ENCODE peak calls at places on chromosome 7, in four cellular contexts. F is SK-N-SH, V is HepG2, E is H1. O is an unnamed sample.

GRCh38 chr7:30088362-30088761 is 46.4 kb upstream of the MTURN start:
- DNase-seq in F (no peak), V (no peak), E (no peak), O (no peak)

GRCh38 chr7:30596721-30597120 is 2.0 kb downstream of the GARS1 start:
- DNase-seq in F (no peak), V (no peak), E (no peak), O (no peak)

GRCh38 chr7:12861070-12861469 is 173.6 kb downstream of the ARL4A start:
- DNase-seq in F (no peak), V (no peak), E (no peak), O (no peak)

GRCh38 chr7:13839063-13839462 is 150.4 kb downstream of the ETV1 start:
- DNase-seq in F (no peak), V (no peak), E (no peak), O (no peak)

GRCh38 chr7:2637505-2638223 is 5.9 kb downstream of the TTYH3 start:
- DNase-seq in F (peak; percentile 62), V (peak; percentile 40), E (no peak), O (no peak)

GRCh38 chr7:26360606-26361005 is 68.9 kb downstream of the SNX10 start:
- DNase-seq in F (no peak), V (no peak), E (no peak), O (no peak)

GRCh38 chr7:55774327-55775050 is 88.1 kb downstream of the SEPTIN14 start:
- DNase-seq in F (peak; percentile 33), V (no peak), E (no peak), O (no peak)

GRCh38 chr7:51187941-51188340 is 128.7 kb downstream of the COBL start:
- DNase-seq in F (peak; percentile 34), V (no peak), E (peak; percentile 50), O (peak; percentile 70)

GRCh38 chr7:23419845-23420244 is 50.4 kb downstream of the IGF2BP3 start:
- DNase-seq in F (no peak), V (no peak), E (no peak), O (no peak)

GRCh38 chr7:20121404-20121803 is 95.8 kb downstream of the MACC1 start:
- DNase-seq in F (no peak), V (no peak), E (no peak), O (no peak)

GRCh38 chr7:121994625-121995410 is 121.9 kb downstream of the PTPRZ1 start:
- DNase-seq in F (peak; percentile 56), V (peak; percentile 70), E (peak; percentile 29), O (peak; percentile 61)

GRCh38 chr7:149824748-149825566 is 13.2 kb upstream of the ZNF862 start:
- DNase-seq in F (peak; percentile 36), V (no peak), E (no peak), O (no peak)

GRCh38 chr7:111734955-111735660 is 172.8 kb upstream of the IMMP2L start:
- DNase-seq in F (no peak), V (no peak), E (no peak), O (no peak)

GRCh38 chr7:151837285-151838042 is 39.5 kb downstream of the PRKAG2 start:
- DNase-seq in F (no peak), V (no peak), E (no peak), O (no peak)

GRCh38 chr7:132857031-132857430 is 224.9 kb downstream of the CHCHD3 start:
- DNase-seq in F (no peak), V (no peak), E (no peak), O (no peak)

GRCh38 chr7:47783456-47784240 is 164.6 kb downstream of the PKD1L1 start:
- DNase-seq in F (no peak), V (peak; percentile 61), E (no peak), O (no peak)

GRCh38 chr7:150949564-150949963 is 28.6 kb downstream of the KCNH2 start:
- DNase-seq in F (peak; percentile 88), V (no peak), E (no peak), O (no peak)

GRCh38 chr7:68401313-68401712 is 1197.0 kb upstream of the AUTS2 start:
- DNase-seq in F (no peak), V (no peak), E (no peak), O (no peak)

GRCh38 chr7:36261019-36261754 is 108.1 kb downstream of the EEPD1 start:
- DNase-seq in F (no peak), V (no peak), E (no peak), O (no peak)

GRCh38 chr7:80552304-80552703 is 40.4 kb upstream of the GNAT3 start:
- DNase-seq in F (no peak), V (no peak), E (no peak), O (no peak)

GRCh38 chr7:41161188-41161587 is 541.7 kb downstream of the INHBA start:
- DNase-seq in F (no peak), V (no peak), E (no peak), O (no peak)

GRCh38 chr7:116805100-116805544 is 57.3 kb upstream of the CAPZA2 start:
- DNase-seq in F (peak; percentile 23), V (peak; percentile 70), E (no peak), O (no peak)

GRCh38 chr7:32179567-32179966 is 109.4 kb upstream of the PDE1C start:
- DNase-seq in F (no peak), V (no peak), E (no peak), O (no peak)

GRCh38 chr7:513521-514166 is 6.0 kb downstream of the PDGFA start:
- DNase-seq in F (no peak), V (no peak), E (no peak), O (no peak)

GRCh38 chr7:1964913-1965578 is 267.7 kb downstream of the MAD1L1 start:
- DNase-seq in F (no peak), V (no peak), E (no peak), O (no peak)

GRCh38 chr7:43141091-43141490 is 28.6 kb downstream of the HECW1 start:
- DNase-seq in F (no peak), V (no peak), E (peak; percentile 68), O (no peak)

GRCh38 chr7:138849701-138850100 is 51.7 kb upstream of the ATP6V0A4 start:
- DNase-seq in F (no peak), V (no peak), E (no peak), O (no peak)

GRCh38 chr7:55427279-55427788 is 62.2 kb downstream of the LANCL2 start:
- DNase-seq in F (no peak), V (no peak), E (no peak), O (no peak)

GRCh38 chr7:138074540-138074939 is 1.7 kb upstream of the AKR1D1 start:
- DNase-seq in F (no peak), V (no peak), E (no peak), O (no peak)

GRCh38 chr7:19772858-19773337 is 519 bp downstream of the TMEM196 start:
- DNase-seq in F (peak; percentile 17), V (no peak), E (peak; percentile 33), O (peak; percentile 64)

GRCh38 chr7:27180431-27181175 is 4.4 kb downstream of the HOXA11 start:
- DNase-seq in F (no peak), V (no peak), E (no peak), O (no peak)

GRCh38 chr7:116395125-116395791 is 104.3 kb upstream of the CAV2 start:
- DNase-seq in F (no peak), V (no peak), E (peak; percentile 23), O (no peak)

GRCh38 chr7:99193527-99194214 is 14.2 kb downstream of the KPNA7 start:
- DNase-seq in F (no peak), V (no peak), E (no peak), O (no peak)

DNA sequence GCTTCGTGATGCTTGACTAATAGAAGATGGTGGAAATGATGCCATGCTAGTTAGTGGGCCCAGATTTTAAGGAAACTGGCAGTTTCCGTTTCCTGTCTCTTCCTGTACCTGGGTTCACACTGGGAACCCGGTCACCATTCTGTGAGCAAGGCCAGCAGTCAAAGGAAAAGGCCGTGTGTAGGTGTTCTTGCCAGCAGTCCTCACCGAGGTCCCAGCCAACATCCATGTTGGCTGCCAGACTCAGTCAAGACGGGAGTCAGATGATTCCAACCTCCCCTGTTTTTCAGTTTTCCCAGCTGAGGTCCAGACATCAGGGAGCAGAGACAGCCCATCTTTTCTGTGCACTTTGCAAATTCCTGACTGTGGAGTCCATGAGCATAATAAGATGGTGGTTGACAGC is 15.2 kb upstream of the PILRB start:
- DNase-seq in F (no peak), V (no peak), E (no peak), O (no peak)
- H3K4me1 ChIP-seq in F (peaks cover 7% of the 10 kb centered on the region), V (peaks cover 16% of the 10 kb centered on the region), E (no peaks in the 10 kb centered on the region), O (peaks cover 2% of the 10 kb centered on the region)

GRCh38 chr7:73850212-73850611 is 7.9 kb upstream of the METTL27 start:
- DNase-seq in F (no peak), V (no peak), E (no peak), O (no peak)

GRCh38 chr7:73852500-73852899 is 8.5 kb upstream of the TMEM270 start:
- DNase-seq in F (no peak), V (no peak), E (no peak), O (no peak)

GRCh38 chr7:73850781-73851207 is 8.5 kb upstream of the METTL27 start:
- DNase-seq in F (no peak), V (no peak), E (no peak), O (no peak)

GRCh38 chr7:73847941-73848723 is 5.8 kb upstream of the METTL27 start:
- DNase-seq in F (no peak), V (no peak), E (no peak), O (no peak)

GRCh38 chr7:73851410-73852338 is 9.3 kb upstream of the TMEM270 start:
- DNase-seq in F (no peak), V (peak; percentile 52), E (no peak), O (no peak)
- H3K4me3 ChIP-seq in F (peak overlapping the region; percentile 17), V (no peak overlapping the region), E (no peak overlapping the region), O (no peak overlapping the region)

DNA sequence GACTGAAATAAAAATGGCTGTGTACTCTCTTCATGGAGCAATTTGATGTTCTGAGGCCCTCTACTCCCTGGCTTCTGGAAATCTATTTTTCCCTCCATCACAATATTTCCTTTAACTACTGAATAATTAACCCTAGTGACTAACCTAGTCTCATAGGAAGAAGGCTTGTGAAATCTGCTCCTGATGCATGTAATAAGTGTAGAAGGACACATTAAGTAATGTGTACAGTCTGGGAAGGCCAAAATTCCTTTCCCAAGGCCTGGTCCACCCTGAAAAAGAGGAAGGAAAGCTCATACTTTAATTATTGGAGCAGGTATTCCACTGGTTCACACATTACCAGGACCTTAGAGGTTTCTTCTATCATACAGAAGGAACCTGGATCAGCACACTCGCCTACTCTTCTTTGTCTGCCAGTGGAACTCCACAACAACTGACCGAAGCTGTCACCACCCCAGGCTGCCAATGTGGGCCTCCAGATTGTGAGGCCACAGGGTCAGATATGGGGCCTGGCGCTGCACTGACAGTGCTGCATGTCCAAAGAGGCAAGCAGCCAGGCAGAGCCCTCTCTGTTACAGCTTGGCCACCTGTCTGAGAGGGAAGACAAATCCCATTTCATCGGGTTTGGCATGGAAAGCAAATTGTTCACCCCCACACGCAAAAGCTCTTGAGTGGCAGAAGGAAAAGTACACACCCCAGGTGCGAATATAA is 54.4 kb upstream of the FAM133B start:
- DNase-seq in F (no peak), V (no peak), E (no peak), O (no peak)
- TF ChIP-seq YY1 in F (no peak), V (no peak), E (no peak), O (no peak)

DNA sequence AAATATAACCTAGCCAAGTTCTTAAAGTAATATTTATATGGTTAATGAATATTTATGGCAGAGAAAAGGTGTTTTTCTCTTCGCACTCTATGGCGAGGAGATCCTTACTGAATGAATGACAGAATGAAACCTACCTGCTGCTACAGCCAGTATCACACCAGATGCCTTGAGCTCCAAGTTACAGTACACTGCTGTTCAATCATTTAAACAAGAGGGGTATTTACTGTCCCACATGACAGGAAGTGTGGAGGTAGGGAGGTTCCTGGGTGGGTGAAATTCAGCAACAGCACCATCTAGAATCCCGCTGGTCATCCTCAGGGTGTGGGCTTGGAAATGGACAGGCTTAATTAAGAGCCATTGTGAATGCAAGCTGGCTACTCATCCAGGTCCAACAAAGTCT is 14.8 kb downstream of the CYTH3 start:
- DNase-seq in F (no peak), V (no peak), E (no peak), O (no peak)
- H3K4me1 ChIP-seq in F (peaks cover 73% of the 10 kb centered on the region), V (peaks cover 46% of the 10 kb centered on the region), E (peaks cover 5% of the 10 kb centered on the region), O (no peaks in the 10 kb centered on the region)